ENCODE peak calls at places on chromosomes 2 and 18, in ten cellular contexts. G is kidney, Y is SK-N-SH, S is endodermal cell, H is right cardiac atrium, Z is Peyer's patch, A is heart right ventricle, O is left lung, M is endothelial cell of umbilical vein, Q is cardiac muscle cell. T is an unnamed sample.

GRCh38 chr2:230942920-230943896 is 18.2 kb upstream of the GPR55 start:
- DNase-seq in G (no peak), Y (no peak), S (peak), H (peak), Z (no peak), A (no peak), O (no peak), M (no peak), Q (peak), T (no peak)

GRCh38 chr18:46398625-46399024 is 258.4 kb downstream of the LOXHD1 start:
- DNase-seq in G (no peak), Y (no peak), S (no peak), H (no peak), Z (no peak), A (no peak), O (no peak), M (no peak), Q (no peak), T (no peak)

GRCh38 chr2:70703900-70704549 is 64.0 kb downstream of the ADD2 start:
- DNase-seq in G (no peak), Y (peak), S (peak), H (no peak), Z (no peak), A (peak), O (no peak), M (no peak), Q (peak), T (no peak)

GRCh38 chr2:12549641-12550040 is 167.1 kb upstream of the TRIB2 start:
- DNase-seq in G (no peak), Y (no peak), S (no peak), H (no peak), Z (no peak), A (no peak), O (no peak), M (no peak), Q (peak), T (no peak)

GRCh38 chr2:273338-273737 is 8.6 kb downstream of the ACP1 start:
- DNase-seq in G (no peak), Y (no peak), S (no peak), H (no peak), Z (no peak), A (no peak), O (no peak), M (no peak), Q (no peak), T (no peak)

GRCh38 chr2:208977582-208977981 is 446.3 kb upstream of the MAP2 start:
- DNase-seq in G (no peak), Y (no peak), S (no peak), H (no peak), Z (no peak), A (no peak), O (no peak), M (no peak), Q (no peak), T (no peak)

GRCh38 chr2:217729426-217730058 is 273.3 kb downstream of the TNS1 start:
- DNase-seq in G (no peak), Y (peak), S (no peak), H (peak), Z (no peak), A (peak), O (no peak), M (no peak), Q (peak), T (no peak)

GRCh38 chr2:189524746-189525145 is 55.8 kb downstream of the SLC40A1 start:
- DNase-seq in G (no peak), Y (no peak), S (no peak), H (no peak), Z (no peak), A (no peak), O (no peak), M (no peak), Q (no peak), T (no peak)

DNA sequence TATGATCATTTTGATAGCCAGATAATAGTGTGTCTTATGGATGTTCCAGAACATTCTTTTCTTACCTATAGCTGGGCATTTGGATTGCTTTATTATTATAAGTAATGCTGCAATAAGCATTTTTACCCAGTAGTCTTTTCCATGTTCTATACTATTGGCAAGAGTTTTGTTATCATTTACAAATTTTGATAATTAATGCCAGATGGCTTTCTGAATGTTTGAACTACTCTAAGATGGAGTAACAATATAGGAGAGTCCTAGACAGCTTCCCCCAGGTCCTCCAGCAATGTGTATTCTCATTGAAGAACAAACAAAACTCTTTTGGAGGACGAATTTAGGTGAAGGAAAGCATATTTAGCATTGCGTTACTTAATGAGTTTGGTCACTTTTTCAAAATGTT is 73.0 kb downstream of the INPP4A start:
- DNase-seq in G (no peak), Y (no peak), S (no peak), H (no peak), Z (no peak), A (no peak), O (no peak), M (no peak), Q (no peak), T (no peak)
- H3K27ac ChIP-seq in G (no peak), Y (no peak), S (no peak), H (no peak), Z (no peak), A (no peak), O (peak), M (no peak), Q (no peak), T (no peak)

GRCh38 chr2:8088810-8089209 is 593.0 kb upstream of the ID2 start:
- DNase-seq in G (no peak), Y (no peak), S (no peak), H (no peak), Z (no peak), A (no peak), O (no peak), M (no peak), Q (no peak), T (no peak)

GRCh38 chr2:8087480-8087840 is 594.4 kb upstream of the ID2 start:
- DNase-seq in G (no peak), Y (no peak), S (no peak), H (no peak), Z (no peak), A (no peak), O (no peak), M (no peak), Q (peak), T (no peak)

GRCh38 chr2:8086342-8086741 is 595.5 kb upstream of the ID2 start:
- DNase-seq in G (no peak), Y (no peak), S (no peak), H (no peak), Z (no peak), A (no peak), O (no peak), M (no peak), Q (no peak), T (no peak)

GRCh38 chr2:8089596-8089995 is 592.3 kb upstream of the ID2 start:
- DNase-seq in G (no peak), Y (no peak), S (no peak), H (no peak), Z (no peak), A (no peak), O (no peak), M (no peak), Q (peak), T (no peak)

DNA sequence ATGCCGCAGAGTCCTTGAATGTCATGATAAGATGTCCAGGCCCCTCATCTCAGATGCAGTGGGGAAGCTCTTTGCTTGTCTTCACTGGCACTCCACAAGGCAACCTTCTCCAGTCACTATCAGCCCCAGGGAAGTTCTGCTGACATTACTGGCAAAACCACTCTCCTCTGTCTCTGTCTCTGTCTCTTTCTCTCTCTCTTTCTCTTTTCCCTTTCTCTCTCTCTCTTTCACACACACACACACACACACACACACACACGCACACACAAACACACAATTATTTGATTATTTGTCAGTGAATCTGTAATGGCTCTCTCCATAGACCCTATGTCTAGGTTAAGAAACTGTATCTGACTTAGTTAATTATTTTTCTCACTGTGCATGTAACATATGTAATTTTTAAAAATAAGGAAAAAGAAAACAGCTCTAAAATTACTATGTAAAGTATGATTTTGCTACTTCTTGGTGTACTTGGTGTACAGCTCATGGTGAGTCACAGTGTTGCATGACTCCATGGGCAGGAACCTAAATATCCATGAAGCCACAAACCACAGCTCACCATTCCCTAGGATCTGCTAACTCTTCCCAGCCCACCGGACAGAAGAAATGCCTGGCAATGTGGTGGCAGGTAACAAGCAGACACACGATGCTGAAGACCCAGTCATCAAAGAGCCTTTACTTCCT is 594.9 kb upstream of the ID2 start:
- DNase-seq in G (no peak), Y (no peak), S (no peak), H (no peak), Z (no peak), A (no peak), O (no peak), M (no peak), Q (peak), T (no peak)
- H3K27ac ChIP-seq in G (no peak), Y (peak), S (no peak), H (no peak), Z (no peak), A (no peak), O (no peak), M (no peak), Q (no peak), T (no peak)

DNA sequence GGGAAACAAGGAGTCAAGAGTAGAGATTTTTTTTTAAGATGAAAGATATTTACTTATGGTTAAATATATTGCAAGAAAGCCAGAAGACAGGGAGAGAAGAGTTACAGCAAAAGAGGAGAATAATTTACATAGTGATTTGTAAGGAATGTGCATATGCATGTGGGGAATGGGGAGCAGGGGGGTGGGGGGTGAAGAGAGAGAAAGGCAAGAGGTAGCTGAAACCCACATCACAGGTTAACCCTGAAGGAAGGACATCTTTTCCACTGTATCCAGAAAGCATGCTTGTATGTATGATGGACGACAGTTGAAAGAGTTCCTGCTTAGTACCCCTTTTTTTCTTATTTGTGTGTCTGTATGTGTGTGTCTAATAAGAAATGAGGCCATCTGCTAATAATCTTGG is 371.9 kb downstream of the RAD51AP2 start:
- DNase-seq in G (no peak), Y (no peak), S (peak), H (no peak), Z (no peak), A (no peak), O (no peak), M (no peak), Q (no peak), T (no peak)
- H3K27ac ChIP-seq in G (no peak), Y (no peak), S (no peak), H (no peak), Z (no peak), A (no peak), O (no peak), M (no peak), Q (no peak), T (no peak)

GRCh38 chr2:234450431-234451095 is 46.3 kb downstream of the ARL4C start:
- DNase-seq in G (no peak), Y (no peak), S (no peak), H (no peak), Z (no peak), A (no peak), O (no peak), M (no peak), Q (no peak), T (no peak)

GRCh38 chr2:234448506-234449169 is 48.2 kb downstream of the ARL4C start:
- DNase-seq in G (no peak), Y (no peak), S (no peak), H (no peak), Z (no peak), A (no peak), O (no peak), M (no peak), Q (no peak), T (no peak)

GRCh38 chr2:234451852-234452625 is 44.8 kb downstream of the ARL4C start:
- DNase-seq in G (no peak), Y (no peak), S (no peak), H (no peak), Z (no peak), A (no peak), O (no peak), M (no peak), Q (peak), T (peak)

GRCh38 chr2:234453216-234453615 is 43.7 kb downstream of the ARL4C start:
- DNase-seq in G (no peak), Y (no peak), S (no peak), H (no peak), Z (no peak), A (no peak), O (no peak), M (no peak), Q (no peak), T (no peak)

GRCh38 chr2:234451242-234451641 is 45.6 kb downstream of the ARL4C start:
- DNase-seq in G (no peak), Y (no peak), S (no peak), H (no peak), Z (no peak), A (no peak), O (no peak), M (no peak), Q (no peak), T (no peak)
- H3K27ac ChIP-seq in G (no peak), Y (peak), S (no peak), H (no peak), Z (no peak), A (no peak), O (no peak), M (no peak), Q (no peak), T (no peak)

GRCh38 chr2:86143307-86143706 is 37.3 kb downstream of the PTCD3 start:
- DNase-seq in G (no peak), Y (no peak), S (no peak), H (no peak), Z (no peak), A (no peak), O (no peak), M (no peak), Q (peak), T (no peak)

GRCh38 chr2:86143926-86144685 is 38.1 kb downstream of the PTCD3 start:
- DNase-seq in G (no peak), Y (no peak), S (no peak), H (no peak), Z (no peak), A (no peak), O (no peak), M (no peak), Q (no peak), T (no peak)

GRCh38 chr2:86139981-86140380 is 33.9 kb downstream of the PTCD3 start:
- DNase-seq in G (no peak), Y (no peak), S (no peak), H (no peak), Z (no peak), A (no peak), O (no peak), M (no peak), Q (no peak), T (no peak)

GRCh38 chr2:86140969-86141392 is 34.9 kb downstream of the PTCD3 start:
- DNase-seq in G (no peak), Y (no peak), S (no peak), H (no peak), Z (no peak), A (no peak), O (no peak), M (no peak), Q (peak), T (no peak)

DNA sequence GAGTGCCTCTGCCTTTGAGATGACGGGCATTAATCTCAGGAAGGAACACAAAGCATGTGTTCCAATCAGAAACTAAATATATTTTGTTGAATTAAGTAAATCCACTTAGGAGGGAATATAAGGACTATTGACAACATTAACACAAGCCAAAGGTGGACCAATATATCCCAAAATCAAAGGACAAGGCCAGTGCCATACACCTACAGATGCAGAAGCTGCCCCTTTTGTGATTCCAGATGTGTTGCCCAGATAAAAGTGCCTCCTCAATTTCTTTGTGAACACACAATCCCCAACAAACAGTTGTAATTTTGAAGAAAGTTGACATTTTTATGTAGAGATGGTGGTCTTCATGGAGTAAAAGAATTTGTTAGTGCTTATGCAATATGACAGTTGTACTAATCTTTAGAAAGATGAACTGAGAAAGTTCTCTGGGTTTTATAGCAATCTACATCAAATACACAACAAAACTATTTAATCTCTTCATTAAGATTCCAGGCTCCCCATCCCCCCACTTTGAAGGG is 36.8 kb downstream of the PTCD3 start:
- DNase-seq in G (no peak), Y (no peak), S (no peak), H (no peak), Z (no peak), A (no peak), O (no peak), M (no peak), Q (no peak), T (no peak)
- H3K27ac ChIP-seq in G (no peak), Y (no peak), S (no peak), H (no peak), Z (no peak), A (no peak), O (no peak), M (no peak), Q (peak), T (no peak)

DNA sequence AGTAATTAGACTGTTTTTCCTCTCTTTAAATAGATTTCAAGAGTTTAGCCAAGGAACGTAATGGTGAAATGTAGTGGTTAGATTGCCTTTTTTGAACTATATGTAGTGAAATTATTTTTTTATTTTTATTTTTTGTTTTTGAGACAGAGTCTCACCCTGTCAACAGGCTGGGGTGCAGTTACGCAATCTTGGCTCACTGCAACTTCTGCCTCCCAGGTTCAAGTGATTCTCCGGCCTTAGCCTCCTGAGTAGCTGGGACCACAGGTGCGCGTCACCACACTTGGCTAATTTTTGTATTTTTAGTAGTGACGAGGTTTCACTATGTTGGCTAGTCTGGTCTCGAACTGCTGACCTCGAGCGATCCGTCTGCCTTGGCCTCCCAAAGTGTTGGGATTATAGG is 60.8 kb downstream of the BIRC6 start:
- DNase-seq in G (no peak), Y (no peak), S (no peak), H (no peak), Z (no peak), A (no peak), O (no peak), M (no peak), Q (no peak), T (no peak)
- H3K27ac ChIP-seq in G (no peak), Y (no peak), S (no peak), H (no peak), Z (no peak), A (no peak), O (no peak), M (no peak), Q (no peak), T (no peak)

GRCh38 chr2:152594792-152595191 is 122.5 kb downstream of the PRPF40A start:
- DNase-seq in G (no peak), Y (no peak), S (no peak), H (peak), Z (no peak), A (peak), O (no peak), M (no peak), Q (peak), T (no peak)

GRCh38 chr2:152588911-152589310 is 128.3 kb downstream of the PRPF40A start:
- DNase-seq in G (no peak), Y (no peak), S (no peak), H (no peak), Z (no peak), A (no peak), O (no peak), M (no peak), Q (no peak), T (no peak)

GRCh38 chr2:152600051-152600657 is 117.1 kb downstream of the PRPF40A start:
- DNase-seq in G (no peak), Y (no peak), S (no peak), H (no peak), Z (no peak), A (no peak), O (no peak), M (no peak), Q (no peak), T (no peak)

GRCh38 chr2:152598975-152599724 is 118.1 kb downstream of the PRPF40A start:
- DNase-seq in G (no peak), Y (no peak), S (no peak), H (no peak), Z (no peak), A (no peak), O (no peak), M (no peak), Q (no peak), T (no peak)

GRCh38 chr2:152594022-152594712 is 123.1 kb downstream of the PRPF40A start:
- DNase-seq in G (no peak), Y (no peak), S (no peak), H (no peak), Z (no peak), A (peak), O (peak), M (no peak), Q (no peak), T (peak)
- H3K27ac ChIP-seq in G (no peak), Y (no peak), S (no peak), H (peak), Z (no peak), A (no peak), O (peak), M (no peak), Q (no peak), T (no peak)